ENCODE peak calls at places on chromosomes 11 and 22, in ten cellular contexts. O is AG10803; A is substantia nigra; Z is cardiac muscle cell; B is anterior cingulate cortex; U is A172; S is mucosa of descending colon; V is nucleus accumbens; K is germinal center; G is stimulated activated CD4-positive, alpha-beta T cell treated with anti-CD3 and anti-CD28 coated beads, Interleukin-2, amount 100 ng/mL, for 24 hours. P is an unnamed sample.

GRCh38 chr11:67060111-67060522 is 3.5 kb downstream of the RHOD start:
- DNase-seq in O (no peak), A (no peak), Z (no peak), B (no peak), U (peak), S (no peak), V (no peak), K (no peak), G (no peak), P (no peak)

GRCh38 chr11:83819936-83820549 is 533.9 kb upstream of the CCDC90B start:
- DNase-seq in O (peak), A (no peak), Z (peak), B (no peak), U (peak), S (no peak), V (no peak), K (peak), G (no peak), P (no peak)

GRCh38 chr11:13446444-13446843 is 16.6 kb downstream of the BTBD10 start:
- DNase-seq in O (peak), A (no peak), Z (no peak), B (no peak), U (peak), S (no peak), V (no peak), K (no peak), G (no peak), P (no peak)

GRCh38 chr22:39773503-39773902 is 120.1 kb downstream of the ENTHD1 start:
- DNase-seq in O (no peak), A (no peak), Z (no peak), B (no peak), U (no peak), S (no peak), V (no peak), K (no peak), G (no peak), P (no peak)

GRCh38 chr22:24185501-24186351 is 4.4 kb downstream of the SUSD2 start:
- DNase-seq in O (no peak), A (no peak), Z (no peak), B (no peak), U (no peak), S (peak), V (no peak), K (no peak), G (no peak), P (no peak)

GRCh38 chr11:33721291-33721840 is 14.9 kb downstream of the CD59 start:
- DNase-seq in O (peak), A (no peak), Z (no peak), B (no peak), U (peak), S (no peak), V (no peak), K (no peak), G (no peak), P (no peak)

GRCh38 chr22:40429481-40429880 is 59.1 kb downstream of the SGSM3 start:
- DNase-seq in O (no peak), A (no peak), Z (no peak), B (no peak), U (no peak), S (no peak), V (no peak), K (no peak), G (no peak), P (no peak)

GRCh38 chr11:74288911-74289310 is 22.5 kb downstream of the P4HA3 start:
- DNase-seq in O (no peak), A (no peak), Z (no peak), B (no peak), U (peak), S (no peak), V (no peak), K (no peak), G (no peak), P (no peak)

GRCh38 chr11:67050139-67050538 is 6.5 kb upstream of the RHOD start:
- DNase-seq in O (no peak), A (no peak), Z (no peak), B (no peak), U (no peak), S (no peak), V (no peak), K (no peak), G (no peak), P (no peak)

GRCh38 chr11:36478700-36479329 is 31.3 kb downstream of the TRAF6 start:
- DNase-seq in O (peak), A (no peak), Z (peak), B (no peak), U (peak), S (no peak), V (peak), K (no peak), G (no peak), P (no peak)

GRCh38 chr22:20498913-20499312 is 3.3 kb upstream of the KLHL22 start:
- DNase-seq in O (no peak), A (no peak), Z (no peak), B (no peak), U (no peak), S (no peak), V (no peak), K (no peak), G (no peak), P (no peak)

GRCh38 chr22:42269407-42270177 is 861 bp downstream of the TCF20 start:
- DNase-seq in O (no peak), A (no peak), Z (peak), B (no peak), U (no peak), S (peak), V (no peak), K (peak), G (peak), P (no peak)

GRCh38 chr22:46734830-46735453 is 3.1 kb downstream of the CERK start:
- DNase-seq in O (no peak), A (no peak), Z (no peak), B (no peak), U (no peak), S (peak), V (no peak), K (peak), G (peak), P (no peak)

P was measured in occipital lobe.